ENCODE peak calls at places on chromosomes 7 and 10, in five cellular contexts. O is HL-60, L is H1, M is sigmoid colon, Y is esophagus muscularis mucosa. S is an unnamed sample.

GRCh38 chr7:106736508-106737201 is 75.7 kb upstream of the CCDC71L start:
- DNase-seq in O (peak), L (no peak), M (no peak), Y (no peak), S (no peak)

GRCh38 chr10:72335394-72336258 is 19.1 kb downstream of the DNAJB12 start:
- DNase-seq in O (peak), L (no peak), M (peak), Y (no peak), S (peak)

GRCh38 chr7:35758421-35758820 is 42.4 kb upstream of the SEPTIN7 start:
- DNase-seq in O (no peak), L (no peak), M (no peak), Y (no peak), S (no peak)

GRCh38 chr10:76547352-76547972 is 1090.1 kb downstream of the KCNMA1 start:
- DNase-seq in O (peak), L (peak), M (peak), Y (no peak), S (no peak)

GRCh38 chr10:59793924-59794323 is 40.7 kb upstream of the MRLN start:
- DNase-seq in O (no peak), L (no peak), M (no peak), Y (no peak), S (no peak)

GRCh38 chr10:97713828-97714400 is 384 bp downstream of the MARVELD1 start:
- DNase-seq in O (peak), L (no peak), M (peak), Y (peak), S (no peak)

GRCh38 chr10:110433740-110434139 is 64.0 kb upstream of the DUSP5 start:
- DNase-seq in O (no peak), L (no peak), M (peak), Y (no peak), S (no peak)

GRCh38 chr10:49264177-49264677 is 34.7 kb upstream of the C10orf71 start:
- DNase-seq in O (no peak), L (no peak), M (peak), Y (peak), S (no peak)

GRCh38 chr7:4661871-4662270 is 20.2 kb upstream of the FOXK1 start:
- DNase-seq in O (no peak), L (no peak), M (peak), Y (no peak), S (no peak)

GRCh38 chr10:80260295-80261243 is 28.9 kb downstream of the MAT1A start:
- DNase-seq in O (peak), L (no peak), M (no peak), Y (no peak), S (no peak)

GRCh38 chr7:21261627-21262564 is 166.0 kb upstream of the SP4 start:
- DNase-seq in O (peak), L (peak), M (no peak), Y (no peak), S (no peak)

GRCh38 chr7:157954901-157955300 is 618.1 kb downstream of the DNAJB6 start:
- DNase-seq in O (no peak), L (no peak), M (no peak), Y (no peak), S (no peak)

GRCh38 chr10:14652816-14653215 is 121.9 kb downstream of the FAM107B start:
- DNase-seq in O (no peak), L (no peak), M (no peak), Y (no peak), S (no peak)

GRCh38 chr7:24721378-24722030 is 35.8 kb downstream of the GSDME start:
- DNase-seq in O (no peak), L (no peak), M (no peak), Y (no peak), S (peak)

GRCh38 chr7:111126987-111127386 is 36.1 kb downstream of the LRRN3 start:
- DNase-seq in O (no peak), L (no peak), M (no peak), Y (no peak), S (no peak)

GRCh38 chr7:101121996-101122932 is 4.6 kb upstream of the SERPINE1 start:
- DNase-seq in O (no peak), L (peak), M (peak), Y (no peak), S (no peak)

GRCh38 chr7:101814996-101815825 is 2.2 kb upstream of the CUX1 start:
- DNase-seq in O (peak), L (no peak), M (peak), Y (no peak), S (no peak)

GRCh38 chr10:6385683-6386082 is 183.0 kb downstream of the PFKFB3 start:
- DNase-seq in O (no peak), L (no peak), M (no peak), Y (no peak), S (no peak)

GRCh38 chr7:66007232-66007631 is 25.2 kb upstream of the GUSB start:
- DNase-seq in O (no peak), L (no peak), M (no peak), Y (no peak), S (no peak)

GRCh38 chr10:28913850-28914249 is 236.5 kb downstream of the BAMBI start:
- DNase-seq in O (no peak), L (no peak), M (no peak), Y (no peak), S (no peak)

GRCh38 chr10:111600772-111601171 is 523.9 kb downstream of the ADRA2A start:
- DNase-seq in O (no peak), L (no peak), M (no peak), Y (peak), S (no peak)

GRCh38 chr10:103890194-103890658 is 27.8 kb downstream of the STN1 start:
- DNase-seq in O (peak), L (no peak), M (no peak), Y (no peak), S (peak)
- TF ChIP-seq POLR2AphosphoS5 in O (no peak), L (no peak), M (no peak), Y (peak), S (no peak)

DNA sequence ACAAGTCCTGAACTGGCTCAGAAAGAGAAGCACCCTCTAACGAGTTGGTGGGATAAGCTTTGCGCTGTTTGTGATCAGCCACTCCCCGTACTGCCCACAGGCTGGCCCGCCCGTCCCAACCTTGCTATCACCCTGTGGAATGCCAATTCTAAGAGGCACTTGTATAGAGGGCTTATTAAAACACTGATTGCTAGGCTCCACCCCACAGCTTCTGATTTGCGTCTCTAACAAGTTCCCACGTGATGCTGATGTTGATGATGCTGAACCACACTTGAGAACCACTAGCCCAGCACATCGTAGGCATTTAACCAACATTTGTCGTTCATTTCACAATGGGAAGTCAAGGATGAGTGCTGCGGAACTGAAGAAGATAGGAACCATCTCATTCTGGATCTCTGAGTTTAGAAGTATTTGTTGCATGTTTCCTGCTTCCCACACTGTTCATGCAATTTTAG is 12.7 kb upstream of the GSAP start:
- DNase-seq in O (peak), L (no peak), M (no peak), Y (no peak), S (no peak)
- H3K27ac ChIP-seq in O (no peak), L (no peak), M (no peak), Y (no peak), S (no peak)

DNA sequence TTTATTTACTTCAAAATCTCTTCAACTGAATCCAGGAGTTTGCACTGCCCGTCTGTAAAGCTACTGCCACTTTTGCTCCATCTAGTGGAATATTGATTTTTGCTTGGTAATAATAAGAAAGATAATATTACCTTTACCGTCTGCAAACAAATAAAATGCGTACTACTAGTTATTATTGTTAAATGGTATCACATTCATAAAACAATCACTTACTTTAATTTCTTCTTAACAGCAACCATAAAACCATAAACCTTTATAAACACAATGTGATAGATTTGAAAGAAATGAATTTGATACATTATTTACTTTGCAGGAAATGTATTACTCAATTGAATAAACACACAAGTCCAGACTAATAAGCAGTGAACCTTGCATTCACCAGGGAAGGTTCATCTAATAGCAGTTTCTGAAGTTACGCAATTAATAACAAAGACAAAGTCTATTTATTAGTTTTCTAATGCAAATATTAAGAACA is 6.4 kb downstream of the AGMO start:
- DNase-seq in O (no peak), L (no peak), M (no peak), Y (no peak), S (no peak)
- TF ChIP-seq CTCF in O (no peak), L (no peak), M (no peak), Y (peak), S (no peak)

DNA sequence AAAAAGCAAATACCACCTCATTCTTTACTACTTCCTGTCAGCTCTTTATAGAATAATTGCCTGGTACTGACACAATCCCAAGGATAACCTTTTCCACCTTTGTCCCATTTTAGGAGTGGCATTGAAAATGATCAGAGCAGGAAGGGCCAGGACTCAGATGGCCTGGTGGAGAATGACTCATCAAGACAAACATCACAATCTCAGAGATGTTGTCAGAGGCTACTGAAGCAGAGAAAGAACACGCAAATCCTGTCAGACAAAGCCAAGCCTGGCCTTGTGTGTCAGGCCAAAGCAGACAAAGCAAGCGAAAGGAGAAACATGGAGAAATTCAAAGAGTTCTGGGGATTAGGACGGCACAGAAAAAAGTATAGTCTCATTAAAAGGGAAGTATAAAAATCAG is 40.9 kb downstream of the NSUN6 start:
- DNase-seq in O (no peak), L (no peak), M (no peak), Y (no peak), S (no peak)
- TF ChIP-seq POLR2AphosphoS5 in O (no peak), L (no peak), M (no peak), Y (peak), S (no peak)

DNA sequence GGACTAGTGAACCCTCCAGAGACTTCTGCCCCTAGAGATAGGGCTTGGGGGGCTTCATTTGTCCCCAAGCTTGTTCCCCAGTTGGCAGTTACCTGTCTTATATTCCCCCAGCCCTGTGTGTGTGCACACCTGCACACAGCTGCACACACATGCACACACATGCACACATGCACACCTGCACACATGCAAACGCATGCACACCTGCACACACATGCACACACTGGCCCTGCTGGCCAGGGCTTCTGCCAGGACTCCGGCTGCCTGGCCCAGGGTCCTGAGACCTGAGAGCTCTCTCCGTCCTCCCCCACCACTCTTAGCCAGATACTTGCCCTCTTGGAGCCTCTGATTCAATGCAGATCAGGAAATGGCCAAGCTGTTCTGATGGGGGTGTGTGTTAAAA is 6.7 kb downstream of the ZMIZ1 start:
- DNase-seq in O (no peak), L (no peak), M (no peak), Y (no peak), S (no peak)
- H3K27ac ChIP-seq in O (no peak), L (no peak), M (peak), Y (no peak), S (peak)

DNA sequence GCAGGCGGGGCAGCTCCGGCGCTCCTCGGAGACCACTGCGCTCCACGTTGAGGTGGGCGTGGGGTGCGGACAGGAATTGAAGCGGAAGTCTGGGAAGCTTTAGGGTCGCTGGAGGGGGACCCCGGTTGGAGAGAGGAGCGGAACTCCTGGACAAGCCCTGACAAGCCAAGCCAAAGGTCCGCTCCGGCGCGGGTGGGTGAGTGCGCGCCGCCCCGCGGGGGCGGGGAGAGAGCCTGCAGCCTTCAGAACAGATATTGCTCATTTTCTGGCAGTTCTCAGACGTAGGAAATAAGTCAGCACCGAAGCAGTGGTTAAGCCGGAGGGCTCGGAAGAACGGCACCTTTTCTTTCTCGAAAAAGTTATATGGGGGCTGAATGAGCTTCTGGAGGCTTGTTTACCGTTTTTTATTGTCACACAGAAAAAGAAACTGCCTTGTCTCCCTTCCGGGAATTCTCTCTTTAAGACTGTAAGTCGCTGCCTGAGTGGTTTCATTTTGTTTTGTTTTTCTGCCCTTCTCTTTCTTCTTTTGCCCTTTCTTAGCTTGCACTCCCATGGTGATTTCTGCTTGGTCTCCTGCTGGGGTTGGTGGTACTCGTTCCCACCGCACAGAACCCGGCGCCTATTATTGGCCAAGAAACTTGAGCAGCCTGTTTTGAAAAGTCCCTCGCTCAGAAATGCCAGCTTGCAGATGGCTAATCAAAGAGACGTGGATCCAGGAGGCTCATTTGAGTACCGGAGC is 732 bp downstream of the FAS start:
- DNase-seq in O (peak), L (no peak), M (peak), Y (no peak), S (no peak)
- TF ChIP-seq CTCF in O (no peak), L (no peak), M (no peak), Y (peak), S (no peak)

S was measured in vagina.